ENCODE peak calls at places on chromosome 7, in eight cellular contexts. Z is endothelial cell of umbilical vein, G is MM.1S, K is HCT116, V is IMR-90, C is astrocyte, M is mammary epithelial cell, F is endodermal cell. L is an unnamed sample.
A peak's percentile ranks its signal among the peaks of the same experiment; 100 is the strongest.

GRCh38 chr7:1100386-1100785 is 12.5 kb downstream of the GPER1 start:
- DNase-seq in Z (peak; percentile 31), G (no peak), K (no peak), V (no peak), C (no peak), M (no peak), F (no peak), L (peak; percentile 71)

GRCh38 chr7:131605280-131605878 is 49.0 kb upstream of the PODXL start:
- DNase-seq in Z (no peak), G (no peak), K (no peak), V (no peak), C (no peak), M (no peak), F (peak; percentile 87), L (no peak)

GRCh38 chr7:39421251-39421650 is 145.0 kb upstream of the YAE1 start:
- DNase-seq in Z (no peak), G (no peak), K (no peak), V (no peak), C (no peak), M (no peak), F (no peak), L (no peak)

GRCh38 chr7:107946451-107946850 is 55.5 kb downstream of the DLD start:
- DNase-seq in Z (no peak), G (no peak), K (no peak), V (peak; percentile 47), C (peak; percentile 75), M (peak; percentile 66), F (no peak), L (no peak)

GRCh38 chr7:22153427-22154106 is 203.4 kb downstream of the RAPGEF5 start:
- DNase-seq in Z (no peak), G (no peak), K (no peak), V (no peak), C (no peak), M (no peak), F (no peak), L (no peak)

GRCh38 chr7:81499262-81500116 is 270.4 kb downstream of the HGF start:
- DNase-seq in Z (peak; percentile 91), G (peak; percentile 70), K (peak; percentile 81), V (peak; percentile 89), C (peak; percentile 69), M (peak; percentile 52), F (peak; percentile 56), L (no peak)

GRCh38 chr7:46764100-46764941 is 817.6 kb downstream of the TNS3 start:
- DNase-seq in Z (peak; percentile 99), G (no peak), K (peak; percentile 95), V (peak; percentile 97), C (peak; percentile 97), M (peak; percentile 96), F (no peak), L (no peak)

GRCh38 chr7:108099650-108100049 is 30.5 kb downstream of the LAMB4 start:
- DNase-seq in Z (no peak), G (no peak), K (no peak), V (peak; percentile 32), C (no peak), M (no peak), F (no peak), L (no peak)

GRCh38 chr7:80279760-80280159 is 145.1 kb downstream of the GNAI1 start:
- DNase-seq in Z (peak; percentile 25), G (no peak), K (no peak), V (no peak), C (no peak), M (no peak), F (no peak), L (peak; percentile 43)

GRCh38 chr7:47227762-47228177 is 354.1 kb downstream of the TNS3 start:
- DNase-seq in Z (no peak), G (no peak), K (peak; percentile 39), V (peak; percentile 79), C (peak; percentile 80), M (peak; percentile 65), F (no peak), L (peak; percentile 84)

GRCh38 chr7:51869452-51869851 is 552.8 kb upstream of the COBL start:
- DNase-seq in Z (no peak), G (no peak), K (no peak), V (no peak), C (no peak), M (no peak), F (no peak), L (no peak)

GRCh38 chr7:129575699-129576098 is 35.8 kb upstream of the NRF1 start:
- DNase-seq in Z (no peak), G (no peak), K (no peak), V (no peak), C (no peak), M (no peak), F (no peak), L (no peak)

GRCh38 chr7:102248456-102249395 is 37.9 kb upstream of the SH2B2 start:
- DNase-seq in Z (no peak), G (no peak), K (no peak), V (no peak), C (no peak), M (no peak), F (peak; percentile 87), L (peak; percentile 63)

GRCh38 chr7:104625956-104626355 is 297.6 kb downstream of the LHFPL3 start:
- DNase-seq in Z (no peak), G (no peak), K (no peak), V (no peak), C (no peak), M (no peak), F (no peak), L (no peak)

GRCh38 chr7:54785261-54785660 is 26.2 kb upstream of the SEC61G start:
- DNase-seq in Z (no peak), G (no peak), K (no peak), V (peak; percentile 30), C (no peak), M (peak; percentile 82), F (no peak), L (no peak)

GRCh38 chr7:7738622-7739021 is 20.2 kb upstream of the RPA3 start:
- DNase-seq in Z (no peak), G (no peak), K (no peak), V (no peak), C (no peak), M (no peak), F (no peak), L (no peak)

GRCh38 chr7:103715376-103716110 is 269.5 kb upstream of the SLC26A5 start:
- DNase-seq in Z (no peak), G (no peak), K (no peak), V (no peak), C (peak; percentile 23), M (no peak), F (no peak), L (no peak)

DNA sequence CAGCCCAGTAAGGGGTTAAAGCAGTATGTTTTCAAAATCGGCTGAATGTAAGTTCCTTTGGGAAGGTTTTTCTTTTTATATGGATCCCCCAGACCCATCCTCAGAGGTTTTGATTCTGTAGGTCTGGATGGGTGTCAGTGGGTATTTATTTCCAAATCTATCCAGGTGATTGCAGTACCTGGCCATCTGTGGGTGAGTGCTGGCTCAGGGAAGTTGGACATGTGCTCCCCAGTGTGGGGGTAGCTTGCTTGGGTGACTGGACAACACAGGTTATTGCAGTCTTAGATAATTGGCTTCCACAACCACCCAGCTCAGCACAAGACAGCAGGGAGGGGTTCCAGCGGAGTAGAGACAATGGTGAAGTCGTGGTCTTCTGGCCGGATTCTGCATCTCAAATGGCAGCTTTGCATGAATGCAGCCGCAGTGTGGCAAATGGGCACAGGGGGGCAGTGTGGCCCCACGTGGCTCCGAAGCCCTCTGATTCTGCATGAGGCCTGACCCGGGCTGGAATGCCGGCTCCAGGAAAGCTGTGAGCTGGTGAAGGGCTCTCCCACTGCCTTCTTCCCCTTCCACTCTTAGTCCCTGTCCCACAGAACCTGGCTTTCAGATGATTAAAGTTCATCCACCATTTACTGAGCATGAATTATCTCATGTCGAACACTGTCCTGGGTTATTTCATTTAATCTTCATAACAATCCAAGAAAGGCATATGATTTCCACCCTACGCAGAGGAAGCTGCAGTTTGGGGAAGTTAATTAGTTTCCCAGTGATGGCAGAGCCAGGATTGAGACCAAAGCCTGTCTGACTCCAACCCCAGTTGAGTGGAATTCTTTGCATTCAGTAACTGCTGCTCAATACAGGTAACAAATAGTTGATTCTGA is 64.5 kb upstream of the SYPL1 start:
- DNase-seq in Z (peak; percentile 89), G (peak; percentile 83), K (peak; percentile 51), V (peak; percentile 69), C (peak; percentile 25), M (peak; percentile 52), F (peak; percentile 97), L (peak; percentile 93)
- TF ChIP-seq CTCF in Z (peak; percentile 94), G (peak; percentile 100), K (peak; percentile 91), V (peak; percentile 98), C (peak; percentile 95), M (peak; percentile 96), F (peak; percentile 98), L (peak; percentile 95)

GRCh38 chr7:113100091-113100723 is 13.6 kb upstream of the GPR85 start:
- DNase-seq in Z (no peak), G (no peak), K (no peak), V (peak; percentile 44), C (peak; percentile 57), M (peak; percentile 54), F (no peak), L (peak; percentile 78)
- H3K9ac ChIP-seq in Z (no peak overlapping the region), G (no peak overlapping the region), K (no peak overlapping the region), V (no peak overlapping the region), C (no peak overlapping the region), M (no peak overlapping the region), F (no peak overlapping the region), L (no peak overlapping the region)

DNA sequence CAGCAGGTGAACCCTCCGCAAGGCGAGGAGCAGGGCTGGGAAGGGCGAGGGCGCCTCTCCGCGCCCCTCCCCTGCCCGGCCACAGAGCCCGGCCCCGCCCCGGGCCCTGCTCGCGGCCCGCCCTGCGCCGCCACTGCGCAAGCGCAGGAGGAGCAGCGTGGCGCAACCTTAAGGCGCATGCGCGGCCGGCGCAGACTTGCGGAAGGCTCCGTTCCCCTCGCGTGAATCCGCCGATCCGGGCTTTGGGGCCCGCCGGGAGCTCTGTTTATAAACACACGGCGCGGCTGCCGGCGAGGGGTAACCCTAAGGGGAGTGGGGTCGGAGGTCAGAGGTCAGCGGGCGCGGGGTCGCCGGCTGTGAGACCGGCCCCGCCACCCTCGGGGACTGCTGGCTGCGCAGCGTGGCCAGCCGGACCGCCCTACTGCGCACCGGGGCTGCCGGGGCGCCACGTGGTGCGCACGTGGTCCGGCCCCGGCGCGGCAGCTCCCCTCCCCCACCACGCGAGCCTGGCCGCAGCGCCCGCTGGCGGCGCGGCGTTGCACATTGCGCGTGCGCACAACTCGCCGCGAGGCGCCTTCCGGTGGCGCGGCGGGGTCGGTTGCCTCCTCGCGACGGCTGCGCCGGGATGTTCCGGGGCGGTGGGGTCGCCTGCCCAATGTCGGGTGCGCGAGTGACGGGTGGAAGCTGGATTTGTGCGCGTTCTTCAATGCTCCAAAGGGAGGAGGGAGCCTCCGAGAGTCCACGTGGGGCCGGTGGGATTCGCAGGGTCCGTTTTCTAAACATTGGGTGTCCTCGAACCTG is 40.2 kb upstream of the FOXK1 start:
- DNase-seq in Z (peak; percentile 95), G (peak; percentile 97), K (peak; percentile 83), V (peak; percentile 89), C (peak; percentile 74), M (peak; percentile 83), F (peak; percentile 97), L (peak; percentile 99)
- TF ChIP-seq CTCF in Z (peak; percentile 45), G (peak; percentile 26), K (no peak), V (peak; percentile 72), C (peak; percentile 12), M (peak; percentile 27), F (peak; percentile 63), L (peak; percentile 73)

DNA sequence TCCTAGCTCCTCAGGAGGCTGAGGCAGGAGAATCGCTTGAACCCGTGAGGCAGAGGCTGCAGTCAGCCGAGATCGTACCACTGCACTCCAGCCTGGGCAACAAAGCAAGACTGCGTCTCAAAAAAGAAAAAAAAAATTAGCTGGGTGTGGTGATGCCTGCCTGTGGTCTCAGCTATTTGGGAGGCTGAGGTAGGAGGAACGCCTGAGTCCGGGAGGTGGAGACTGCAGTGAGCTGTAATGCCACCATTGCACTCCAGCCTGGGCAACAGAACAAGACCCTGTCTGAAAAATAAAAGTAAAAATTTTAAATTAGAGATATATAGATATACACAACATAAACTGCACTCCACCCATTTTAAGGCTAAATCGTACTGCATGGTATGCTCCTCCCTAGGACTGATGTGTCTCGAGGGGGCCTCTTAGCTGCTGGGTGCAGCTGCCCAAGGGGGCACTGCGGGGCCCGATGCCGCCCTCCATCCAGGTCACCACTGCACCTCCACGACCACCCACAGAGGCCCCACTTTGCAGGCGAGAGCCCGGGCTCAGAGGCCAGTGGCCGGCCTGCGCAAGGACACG is 40.9 kb upstream of the FOXK1 start:
- DNase-seq in Z (no peak), G (no peak), K (no peak), V (no peak), C (no peak), M (no peak), F (no peak), L (no peak)
- H3K9ac ChIP-seq in Z (no peak overlapping the region), G (peak overlapping the region; percentile 46), K (peak overlapping the region; percentile 85), V (peak overlapping the region; percentile 66), C (peak overlapping the region; percentile 82), M (no peak overlapping the region), F (no peak overlapping the region), L (peak overlapping the region; percentile 58)